ENCODE peak calls at places on chromosomes 3 and 15, in seven cellular contexts. B is OCI-LY7, Z is GM23248, U is HCT116, T is hepatocyte, H is PC-3, R is GM23338. F is an unnamed sample.

GRCh38 chr3:9074079-9074478 is 110.8 kb upstream of the RAD18 start:
- DNase-seq in T (no peak), B (no peak), Z (peak), H (no peak), R (no peak), U (no peak), F (no peak)

GRCh38 chr15:101357333-101357732 is 62.3 kb upstream of the SNRPA1 start:
- DNase-seq in T (peak), B (no peak), H (peak), Z (no peak), R (no peak), U (no peak), F (no peak)

GRCh38 chr3:32104492-32104891 is 1.9 kb upstream of the GPD1L start:
- DNase-seq in U (no peak), R (no peak), T (no peak), Z (no peak), H (peak), B (no peak), F (no peak)

GRCh38 chr15:25176991-25177954 is 222.5 kb downstream of the SNRPN start:
- DNase-seq in B (no peak), H (no peak), R (no peak), U (no peak), Z (no peak), T (peak), F (no peak)

GRCh38 chr3:197424674-197425484 is 126.5 kb upstream of the DLG1 start:
- DNase-seq in B (no peak), Z (no peak), H (no peak), U (no peak), R (no peak), T (no peak), F (no peak)

GRCh38 chr15:70799667-70800450 is 36.5 kb upstream of the UACA start:
- DNase-seq in U (no peak), Z (peak), H (peak), B (no peak), R (no peak), T (peak), F (no peak)

GRCh38 chr15:100790786-100791265 is 88.8 kb upstream of the ALDH1A3 start:
- DNase-seq in R (no peak), H (no peak), B (no peak), Z (no peak), U (no peak), T (no peak), F (no peak)

GRCh38 chr3:4834403-4834866 is 144.8 kb upstream of the BHLHE40 start:
- DNase-seq in B (no peak), U (no peak), T (no peak), R (no peak), Z (no peak), H (no peak), F (no peak)

GRCh38 chr3:117435481-117435880 is 725.9 kb downstream of the TUSC7 start:
- DNase-seq in Z (no peak), T (no peak), H (no peak), B (no peak), R (no peak), U (no peak), F (no peak)

GRCh38 chr3:172627057-172627809 is 83.6 kb downstream of the NCEH1 start:
- DNase-seq in B (no peak), H (no peak), T (no peak), U (no peak), R (no peak), Z (peak), F (no peak)

GRCh38 chr3:82145742-82146141 is 384.3 kb upstream of the GBE1 start:
- DNase-seq in B (no peak), R (no peak), Z (no peak), U (no peak), H (no peak), T (no peak), F (no peak)

GRCh38 chr3:67650084-67650483 is 4.3 kb downstream of the SUCLG2 start:
- DNase-seq in B (no peak), U (no peak), Z (no peak), R (no peak), H (no peak), T (peak), F (peak)

GRCh38 chr3:184177767-184178306 is 3.2 kb downstream of the AP2M1 start:
- DNase-seq in B (no peak), U (no peak), Z (no peak), T (no peak), H (no peak), R (no peak), F (no peak)
- TF ChIP-seq EZH2phosphoT487 in B (no peak), U (no peak), Z (no peak), T (no peak), H (no peak), R (no peak), F (no peak)

GRCh38 chr15:58462547-58462946 is 30.8 kb downstream of the LIPC start:
- DNase-seq in Z (no peak), U (no peak), H (peak), T (peak), R (no peak), B (peak), F (peak)

GRCh38 chr15:58460872-58461271 is 29.1 kb downstream of the LIPC start:
- DNase-seq in T (no peak), R (no peak), Z (no peak), H (no peak), U (no peak), B (no peak), F (no peak)

GRCh38 chr15:58465070-58465469 is 33.3 kb downstream of the LIPC start:
- DNase-seq in U (no peak), Z (no peak), R (no peak), H (no peak), T (no peak), B (no peak), F (no peak)

GRCh38 chr15:58463815-58464697 is 32.3 kb downstream of the LIPC start:
- DNase-seq in R (no peak), T (no peak), H (peak), B (peak), Z (peak), U (no peak), F (no peak)

GRCh38 chr15:58462973-58463663 is 31.3 kb downstream of the LIPC start:
- DNase-seq in T (no peak), U (no peak), Z (no peak), R (no peak), H (no peak), B (no peak), F (no peak)
- TF ChIP-seq EZH2phosphoT487 in T (no peak), U (no peak), Z (no peak), R (no peak), H (no peak), B (no peak), F (no peak)

DNA sequence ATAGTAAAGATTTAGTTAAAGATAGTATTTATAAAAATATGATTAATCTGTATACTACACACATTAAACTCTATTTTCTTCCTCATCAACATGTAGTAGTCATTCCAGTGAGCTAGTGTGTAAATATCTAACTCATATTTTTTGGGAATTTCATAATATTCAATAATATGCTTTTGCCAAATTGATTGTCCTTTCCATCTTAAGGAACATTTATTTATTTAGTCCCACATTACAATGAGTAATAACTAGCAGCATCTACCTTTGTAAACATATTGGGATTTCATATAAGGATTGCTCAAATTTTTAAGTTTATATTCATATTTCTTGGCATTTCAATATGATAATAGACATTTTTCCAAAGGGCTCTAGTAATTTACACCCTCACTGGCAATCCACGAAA is 53.9 kb upstream of the GOLGA8B start:
- DNase-seq in H (peak), Z (no peak), B (no peak), U (no peak), R (no peak), T (no peak), F (no peak)
- TF ChIP-seq EZH2phosphoT487 in H (no peak), Z (no peak), B (no peak), U (no peak), R (no peak), T (no peak), F (no peak)

DNA sequence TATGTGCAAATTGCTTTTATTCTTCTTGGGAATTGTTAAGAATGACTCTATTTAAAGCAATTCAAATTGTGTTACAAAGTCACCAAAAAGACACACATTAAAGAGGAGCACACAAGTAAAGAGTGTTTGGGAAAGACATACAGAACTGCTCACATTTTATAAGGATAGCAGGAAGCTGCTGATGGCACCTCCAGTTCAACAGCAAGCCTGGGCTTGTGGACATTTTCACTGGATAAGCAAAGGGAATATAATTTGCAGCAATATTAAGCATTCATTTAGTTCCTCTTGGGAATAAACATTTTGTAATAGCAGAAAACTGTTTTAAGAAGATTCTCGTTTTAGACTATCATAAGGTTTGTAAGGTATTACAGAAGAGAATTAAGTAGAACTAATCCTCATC is 1271.9 kb downstream of the ZPLD1 start:
- DNase-seq in Z (no peak), T (no peak), B (no peak), R (no peak), U (no peak), H (no peak), F (no peak)
- TF ChIP-seq EZH2phosphoT487 in Z (no peak), T (no peak), B (no peak), R (no peak), U (no peak), H (no peak), F (no peak)

GRCh38 chr3:189898559-189899153 is 222.0 kb downstream of the P3H2 start:
- DNase-seq in H (no peak), U (no peak), Z (peak), T (no peak), R (no peak), B (no peak), F (no peak)
- TF ChIP-seq EZH2phosphoT487 in H (no peak), U (no peak), Z (no peak), T (no peak), R (no peak), B (no peak), F (no peak)